ENCODE peak calls at places on chromosome 14, in five cellular contexts. S is activated CD8-positive, alpha-beta T cell treated with anti-CD3 and anti-CD28 coated beads for 36 hours; F is lung; T is stimulated activated effector memory CD8-positive, alpha-beta T cell treated with anti-CD3 and anti-CD28 coated beads, Interleukin-12 subunit alpha, Interleukin-12 subunit beta, amount 100 ng/mL, for 72 hours; J is T-helper 17 cell. P is an unnamed sample.

GRCh38 chr14:69355155-69355954 is 42.7 kb downstream of the ERH start:
- ATAC-seq in S (no peak), J (no peak), F (no peak), T (no peak), P (peak)

GRCh38 chr14:39739796-39740195 is 307.6 kb upstream of the FBXO33 start:
- ATAC-seq in F (peak), S (no peak), T (peak), J (no peak), P (no peak)

GRCh38 chr14:64522591-64523355 is 17.8 kb upstream of the HSPA2 start:
- ATAC-seq in T (peak), J (peak), F (no peak), S (peak), P (no peak)

GRCh38 chr14:39267592-39268112 is 33.9 kb downstream of the MIA2 start:
- ATAC-seq in T (no peak), S (peak), F (no peak), J (peak), P (no peak)

GRCh38 chr14:31893156-31893813 is 183.8 kb upstream of the ARHGAP5 start:
- ATAC-seq in S (no peak), T (no peak), F (no peak), J (no peak), P (no peak)

GRCh38 chr14:99564256-99564902 is 39.6 kb downstream of the CCDC85C start:
- ATAC-seq in S (no peak), T (no peak), J (no peak), F (no peak), P (peak)

GRCh38 chr14:72830786-72831583 is 62.9 kb downstream of the DPF3 start:
- ATAC-seq in F (no peak), J (no peak), S (no peak), T (no peak), P (no peak)

GRCh38 chr14:51603495-51603894 is 48.2 kb upstream of the FRMD6 start:
- ATAC-seq in J (no peak), S (no peak), T (no peak), F (no peak), P (no peak)

GRCh38 chr14:68376067-68376810 is 416.6 kb downstream of the ZFP36L1 start:
- ATAC-seq in T (no peak), S (no peak), F (no peak), J (no peak), P (no peak)

GRCh38 chr14:76908834-76909233 is 82.6 kb downstream of the LRRC74A start:
- ATAC-seq in J (peak), S (peak), T (peak), F (no peak), P (no peak)

GRCh38 chr14:71550367-71550766 is 381.9 kb upstream of the RGS6 start:
- ATAC-seq in F (no peak), J (no peak), T (no peak), S (no peak), P (no peak)

GRCh38 chr14:87869619-87870583 is 123.1 kb downstream of the GALC start:
- ATAC-seq in F (no peak), S (peak), T (peak), J (no peak), P (no peak)

GRCh38 chr14:104085032-104085888 is at the start of gene ASPG:
- ATAC-seq in F (peak), S (peak), J (peak), T (peak), P (no peak)

GRCh38 chr14:74531467-74531866 is 37.9 kb downstream of the ISCA2 start:
- ATAC-seq in T (no peak), F (peak), S (peak), J (no peak), P (peak)

GRCh38 chr14:64296561-64296960 is 2.4 kb upstream of the ESR2 start:
- ATAC-seq in F (no peak), J (no peak), S (peak), T (peak), P (no peak)

GRCh38 chr14:34322940-34323418 is 139.1 kb downstream of the SPTSSA start:
- ATAC-seq in F (peak), J (peak), S (peak), T (peak), P (peak)

GRCh38 chr14:50792058-50792477 is 38.9 kb downstream of the NIN start:
- ATAC-seq in J (peak), S (peak), T (no peak), F (no peak), P (no peak)

GRCh38 chr14:81565441-81566290 is 32.0 kb upstream of the SEL1L start:
- ATAC-seq in J (no peak), F (peak), T (no peak), S (no peak), P (peak)

P was measured in SK-N-SH treated with all-trans-retinoic acid at 6 μM for 48 hours.